ENCODE peak calls at places on chromosomes 16 and 17, in ten cellular contexts. S, N, Q, E, B, Z, P, W, G and H are unnamed samples.
A peak's percentile ranks its signal among the peaks of the same experiment; 100 is the strongest.

GRCh38 chr17:37747222-37747621 is 2.4 kb upstream of the HNF1B start:
- DNase-seq in Z (no peak), Q (no peak), G (no peak), E (no peak), B (no peak), N (no peak), W (no peak), S (no peak), P (no peak), H (no peak)

GRCh38 chr17:51764387-51764971 is 394.0 kb downstream of the CA10 start:
- DNase-seq in Z (peak; percentile 75), G (peak; percentile 79), E (peak; percentile 24), W (peak; percentile 59), P (no peak), Q (peak; percentile 36), S (peak; percentile 24), B (peak; percentile 32), N (peak; percentile 47), H (peak; percentile 47)

GRCh38 chr16:88606146-88606757 is 32.1 kb upstream of the IL17C start:
- DNase-seq in P (no peak), G (no peak), E (no peak), Z (no peak), Q (no peak), W (no peak), N (no peak), B (no peak), S (no peak), H (no peak)

GRCh38 chr17:14222611-14223010 is 14.1 kb downstream of the CDRT15 start:
- DNase-seq in E (no peak), W (no peak), Q (no peak), B (no peak), G (no peak), P (no peak), S (no peak), Z (no peak), N (no peak), H (no peak)

GRCh38 chr17:32946375-32947135 is 18.6 kb downstream of the TMEM98 start:
- DNase-seq in S (no peak), Q (no peak), W (no peak), N (no peak), P (no peak), G (peak; percentile 76), E (no peak), B (no peak), Z (no peak), H (peak; percentile 42)

GRCh38 chr17:55769625-55770000 is 18.8 kb downstream of the PCTP start:
- DNase-seq in Z (peak; percentile 23), N (peak; percentile 89), Q (peak; percentile 38), B (no peak), W (no peak), S (no peak), G (no peak), P (no peak), E (peak; percentile 31), H (no peak)

GRCh38 chr17:73784015-73784603 is 139.9 kb upstream of the SDK2 start:
- DNase-seq in Q (no peak), Z (no peak), S (no peak), W (no peak), B (no peak), N (no peak), G (no peak), P (no peak), E (no peak), H (no peak)

GRCh38 chr16:86843812-86844211 is 265.5 kb downstream of the FOXL1 start:
- DNase-seq in E (no peak), Q (no peak), G (no peak), N (no peak), Z (no peak), S (no peak), W (no peak), B (no peak), P (no peak), H (no peak)

GRCh38 chr16:8751481-8752311 is 45.7 kb downstream of the TMEM186 start:
- DNase-seq in E (no peak), P (no peak), S (no peak), Z (peak; percentile 87), N (peak; percentile 73), W (no peak), G (peak; percentile 75), Q (peak; percentile 89), B (no peak), H (peak; percentile 47)

GRCh38 chr16:47732806-47733150 is 271.6 kb downstream of the PHKB start:
- DNase-seq in Q (peak; percentile 98), Z (peak; percentile 81), B (no peak), N (peak; percentile 93), G (no peak), E (no peak), S (no peak), W (no peak), P (no peak), H (no peak)

GRCh38 chr17:7858487-7858832 is 657 bp downstream of the CYB5D1 start:
- DNase-seq in S (peak; percentile 39), E (no peak), N (peak; percentile 79), Q (peak; percentile 57), Z (no peak), G (peak; percentile 51), P (peak; percentile 84), W (no peak), B (peak; percentile 46), H (peak; percentile 69)

GRCh38 chr16:4811242-4811641 is 8.8 kb upstream of the ROGDI start:
- DNase-seq in P (no peak), Q (no peak), N (no peak), B (no peak), E (no peak), G (no peak), Z (no peak), S (no peak), W (no peak), H (no peak)

GRCh38 chr16:4813251-4814003 is 11.0 kb upstream of the ROGDI start:
- DNase-seq in W (no peak), Z (no peak), G (no peak), S (no peak), B (no peak), N (no peak), Q (no peak), E (no peak), P (no peak), H (no peak)

GRCh38 chr16:4814046-4814445 is 11.6 kb upstream of the ROGDI start:
- DNase-seq in Z (no peak), S (no peak), B (no peak), P (no peak), N (no peak), G (no peak), E (no peak), Q (no peak), W (no peak), H (no peak)

GRCh38 chr16:4814542-4815173 is 12.2 kb upstream of the ROGDI start:
- DNase-seq in W (no peak), E (no peak), N (no peak), P (no peak), Z (no peak), S (peak; percentile 51), B (no peak), Q (no peak), G (no peak), H (no peak)

DNA sequence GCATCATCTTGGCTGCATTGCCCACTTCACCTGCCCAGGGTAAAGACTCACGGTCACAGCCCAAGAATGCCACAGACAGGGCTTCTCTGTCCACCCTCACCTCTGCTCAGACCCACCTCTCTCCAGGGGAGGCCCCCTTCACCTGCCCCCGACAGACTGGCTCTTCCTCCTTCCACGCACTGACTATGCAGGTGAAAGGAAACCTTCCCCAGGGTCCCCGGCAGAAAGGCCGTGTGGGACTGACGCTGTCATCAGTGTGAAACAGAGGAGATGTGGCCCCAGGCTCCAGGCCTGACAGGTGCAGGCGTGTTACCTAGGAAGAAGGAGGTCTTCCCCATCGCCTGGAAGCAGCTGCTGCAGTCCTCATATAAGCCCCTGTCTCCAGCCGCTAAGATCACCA is 9.3 kb upstream of the ROGDI start:
- DNase-seq in E (no peak), G (no peak), W (no peak), B (no peak), Z (no peak), Q (no peak), N (no peak), P (no peak), S (no peak), H (no peak)
- H3K27ac ChIP-seq in E (no peak overlapping the region), G (no peak overlapping the region), W (no peak overlapping the region), B (no peak overlapping the region), Z (peak overlapping the region; percentile 55), Q (no peak overlapping the region), N (no peak overlapping the region), P (no peak overlapping the region), S (no peak overlapping the region), H (no peak overlapping the region)

GRCh38 chr16:58187657-58188430 is 10.1 kb downstream of the CSNK2A2 start:
- DNase-seq in P (no peak), N (no peak), E (no peak), G (no peak), S (no peak), Z (no peak), W (no peak), B (peak; percentile 11), Q (no peak), H (no peak)
- H3K27ac ChIP-seq in P (no peak overlapping the region), N (peak overlapping the region; percentile 50), E (no peak overlapping the region), G (no peak overlapping the region), S (no peak overlapping the region), Z (no peak overlapping the region), W (peak overlapping the region; percentile 56), B (peak overlapping the region; percentile 33), Q (no peak overlapping the region), H (peak overlapping the region; percentile 48)

GRCh38 chr17:78384479-78385175 is 6.2 kb downstream of the PGS1 start:
- DNase-seq in E (no peak), S (no peak), G (no peak), B (no peak), N (no peak), Q (no peak), P (no peak), Z (no peak), W (no peak), H (no peak)
- H3K27ac ChIP-seq in E (peak overlapping the region; percentile 59), S (peak overlapping the region; percentile 25), G (no peak overlapping the region), B (peak overlapping the region; percentile 68), N (peak overlapping the region; percentile 90), Q (peak overlapping the region; percentile 91), P (peak overlapping the region; percentile 93), Z (peak overlapping the region; percentile 79), W (peak overlapping the region; percentile 72), H (no peak overlapping the region)

DNA sequence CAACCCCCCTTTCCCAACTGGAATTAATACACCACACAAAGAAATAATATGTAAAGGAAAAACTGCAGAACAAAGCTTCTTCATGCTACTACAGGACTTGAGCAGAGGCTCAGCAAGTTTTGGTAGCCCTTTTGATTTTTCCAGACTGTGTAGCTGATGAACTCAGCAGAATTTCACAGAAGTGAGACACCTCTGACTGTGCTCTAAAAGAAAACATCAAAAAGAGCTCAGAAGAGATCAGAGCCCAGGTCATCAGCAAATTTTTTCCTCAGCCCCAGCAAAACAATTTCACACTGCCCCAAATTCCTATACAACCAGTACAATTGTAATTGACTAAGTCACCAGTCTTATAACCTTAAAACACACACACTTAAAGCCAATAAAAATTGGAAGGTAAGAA is 38.0 kb downstream of the TTC19 start:
- DNase-seq in W (no peak), S (no peak), G (no peak), N (no peak), B (no peak), E (no peak), Q (peak; percentile 54), Z (no peak), P (no peak), H (no peak)
- H3K27ac ChIP-seq in W (no peak overlapping the region), S (no peak overlapping the region), G (no peak overlapping the region), N (peak overlapping the region; percentile 57), B (no peak overlapping the region), E (no peak overlapping the region), Q (no peak overlapping the region), Z (no peak overlapping the region), P (no peak overlapping the region), H (no peak overlapping the region)

DNA sequence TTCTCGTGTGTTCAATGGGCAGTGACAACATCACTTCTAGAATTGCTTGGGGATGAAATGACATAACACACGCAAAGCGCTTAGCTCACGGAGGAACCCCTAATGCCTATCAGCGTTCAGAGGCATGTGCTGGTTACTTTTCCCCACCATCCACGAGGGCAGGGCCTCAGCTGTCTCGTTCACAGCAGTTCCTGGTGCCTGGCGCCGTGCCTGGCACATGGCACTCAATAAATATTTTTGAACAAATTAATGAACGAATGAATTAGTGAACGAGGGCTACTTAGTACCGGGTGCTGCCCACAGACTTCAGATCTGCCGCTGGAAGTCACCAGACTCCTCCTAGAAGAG is 14.1 kb upstream of the CIBAR2 start:
- DNase-seq in G (no peak), N (no peak), Q (peak; percentile 23), Z (no peak), W (no peak), B (no peak), S (no peak), P (no peak), E (no peak), H (peak; percentile 17)
- H3K27ac ChIP-seq in G (no peak overlapping the region), N (peak overlapping the region; percentile 76), Q (peak overlapping the region; percentile 45), Z (peak overlapping the region; percentile 6), W (peak overlapping the region; percentile 85), B (peak overlapping the region; percentile 79), S (no peak overlapping the region), P (no peak overlapping the region), E (no peak overlapping the region), H (peak overlapping the region; percentile 48)